ENCODE peak calls at places on chromosomes 4 and X, in five cellular contexts. R, N, G, V and U are unnamed samples.

GRCh38 chrX:30060718-30061117 is 154.6 kb upstream of the MAGEB2 start:
- DNase-seq in N (no peak), V (peak), G (no peak), R (no peak), U (no peak)

GRCh38 chr4:478373-478772 is 20.6 kb downstream of the ZNF721 start:
- DNase-seq in N (no peak), G (no peak), R (no peak), V (no peak), U (no peak)

GRCh38 chrX:39260965-39261364 is 459.7 kb downstream of the MID1IP1 start:
- DNase-seq in R (no peak), N (no peak), V (no peak), G (no peak), U (no peak)

GRCh38 chr4:148054275-148054674 is 322.4 kb downstream of the ARHGAP10 start:
- DNase-seq in V (peak), G (no peak), R (no peak), N (no peak), U (peak)

GRCh38 chr4:182916483-182917181 is 554 bp downstream of the DCTD start:
- DNase-seq in V (peak), G (no peak), R (peak), N (peak), U (peak)

GRCh38 chr4:113539408-113539807 is 222.1 kb downstream of the CAMK2D start:
- DNase-seq in N (peak), R (no peak), G (no peak), V (no peak), U (peak)

GRCh38 chrX:10173331-10173900 is 16.6 kb downstream of the CLCN4 start:
- DNase-seq in R (no peak), N (no peak), G (no peak), V (no peak), U (no peak)

GRCh38 chr4:133347409-133347808 is 198.3 kb downstream of the PCDH10 start:
- DNase-seq in R (no peak), N (no peak), V (no peak), G (no peak), U (no peak)

GRCh38 chrX:110346681-110347080 is 12.0 kb upstream of the RTL9 start:
- DNase-seq in R (no peak), V (no peak), N (no peak), G (no peak), U (no peak)

GRCh38 chr4:185920171-185920570 is 108.2 kb upstream of the SORBS2 start:
- DNase-seq in N (no peak), V (no peak), G (no peak), R (no peak), U (no peak)

GRCh38 chrX:9611436-9612145 is 146.7 kb downstream of the TBL1X start:
- DNase-seq in N (no peak), G (no peak), R (no peak), V (peak), U (no peak)

GRCh38 chr4:98242063-98242462 is 19.1 kb upstream of the RAP1GDS1 start:
- DNase-seq in G (no peak), V (no peak), R (no peak), N (no peak), U (no peak)

GRCh38 chrX:86946569-86946968 is 571.0 kb upstream of the KLHL4 start:
- DNase-seq in V (peak), R (peak), G (no peak), N (no peak), U (no peak)

GRCh38 chrX:28757290-28757689 is 170.0 kb downstream of the IL1RAPL1 start:
- DNase-seq in R (no peak), N (no peak), G (no peak), V (no peak), U (no peak)

GRCh38 chr4:37662861-37663390 is 23.2 kb downstream of the RELL1 start:
- DNase-seq in R (no peak), V (no peak), G (no peak), N (no peak), U (no peak)

GRCh38 chrX:100980608-100981497 is 11.3 kb downstream of the ARL13A start:
- DNase-seq in G (no peak), R (no peak), V (no peak), N (no peak), U (no peak)

GRCh38 chr4:184940500-184940899 is 77.8 kb upstream of the HELT start:
- DNase-seq in V (no peak), R (no peak), G (no peak), N (no peak), U (no peak)

GRCh38 chr4:87270144-87270543 is 49.7 kb upstream of the KLHL8 start:
- DNase-seq in N (peak), G (no peak), R (peak), V (peak), U (no peak)

GRCh38 chr4:24796632-24797031 is 1.3 kb downstream of the SOD3 start:
- DNase-seq in N (no peak), G (no peak), R (no peak), V (no peak), U (no peak)

GRCh38 chr4:169791527-169792156 is 33.9 kb upstream of the HPF1 start:
- DNase-seq in G (no peak), R (peak), V (peak), N (peak), U (peak)

GRCh38 chr4:3228881-3229280 is 20.1 kb upstream of the MSANTD1 start:
- DNase-seq in V (no peak), N (no peak), R (no peak), G (no peak), U (no peak)

GRCh38 chrX:57286507-57287251 is at the start of gene FAAH2:
- DNase-seq in N (peak), G (peak), R (peak), V (peak), U (peak)

GRCh38 chr4:128830906-128831525 is 21.5 kb downstream of the JADE1 start:
- DNase-seq in N (no peak), G (no peak), V (peak), R (no peak), U (no peak)

GRCh38 chr4:150588341-150588740 is 6.4 kb downstream of the MAB21L2 start:
- DNase-seq in G (no peak), V (no peak), R (no peak), N (no peak), U (no peak)

GRCh38 chr4:80266902-80267380 is 477 bp downstream of the FGF5 start:
- DNase-seq in R (no peak), N (no peak), G (no peak), V (no peak), U (no peak)

GRCh38 chrX:44876076-44876475 is 3.1 kb downstream of the KDM6A start:
- DNase-seq in N (no peak), V (no peak), R (no peak), G (no peak), U (no peak)

GRCh38 chr4:110484767-110485166 is 8.8 kb downstream of the ENPEP start:
- DNase-seq in G (no peak), N (no peak), V (peak), R (no peak), U (peak)

GRCh38 chr4:158347596-158347995 is 137.3 kb downstream of the TMEM144 start:
- DNase-seq in N (no peak), R (no peak), V (no peak), G (no peak), U (no peak)

GRCh38 chr4:15436515-15436914 is 8.7 kb downstream of the C1QTNF7 start:
- DNase-seq in G (no peak), N (no peak), R (no peak), V (no peak), U (no peak)

GRCh38 chrX:21373637-21374162 is 518 bp upstream of the CNKSR2 start:
- DNase-seq in G (no peak), V (no peak), R (no peak), N (peak), U (peak)

GRCh38 chr4:172785623-172786022 is 383.0 kb upstream of the GALNT7 start:
- DNase-seq in R (no peak), G (no peak), N (no peak), V (no peak), U (no peak)

GRCh38 chr4:71188197-71188625 is 150.6 kb upstream of the SLC4A4 start:
- DNase-seq in G (no peak), N (no peak), V (no peak), R (no peak), U (no peak)

GRCh38 chr4:81527115-81527514 is 55.4 kb upstream of the RASGEF1B start:
- DNase-seq in V (no peak), R (no peak), G (no peak), N (no peak), U (no peak)

GRCh38 chr4:139278956-139279722 is 886 bp downstream of the MGARP start:
- DNase-seq in V (no peak), G (no peak), R (no peak), N (no peak), U (no peak)